ENCODE peak calls at places on chromosomes 6 and 20, in nine cellular contexts. G, E, V, I, U, W, A, R and S are unnamed samples.

GRCh38 chr20:23163562-23163961 is 77.4 kb upstream of the CD93 start:
- DNase-seq in G (no peak), E (no peak), V (no peak), I (no peak), U (no peak), W (no peak), A (no peak), R (no peak), S (no peak)

GRCh38 chr6:73121421-73121993 is 103.8 kb downstream of the KHDC1L start:
- DNase-seq in G (no peak), E (no peak), V (no peak), I (no peak), U (no peak), W (no peak), A (peak), R (no peak), S (no peak)

GRCh38 chr20:25078662-25079061 is 3.3 kb downstream of the VSX1 start:
- DNase-seq in G (no peak), E (no peak), V (no peak), I (no peak), U (no peak), W (no peak), A (no peak), R (no peak), S (no peak)

GRCh38 chr6:130148181-130148580 is 74.6 kb downstream of the SAMD3 start:
- DNase-seq in G (no peak), E (no peak), V (no peak), I (peak), U (no peak), W (peak), A (no peak), R (no peak), S (no peak)

GRCh38 chr6:112007805-112008204 is 46.1 kb upstream of the CCN6 start:
- DNase-seq in G (peak), E (no peak), V (no peak), I (no peak), U (no peak), W (no peak), A (no peak), R (no peak), S (peak)

GRCh38 chr6:88823998-88824397 is 139.4 kb downstream of the RNGTT start:
- DNase-seq in G (no peak), E (no peak), V (no peak), I (no peak), U (no peak), W (no peak), A (peak), R (no peak), S (no peak)

GRCh38 chr20:805713-806112 is 27.8 kb upstream of the FAM110A start:
- DNase-seq in G (no peak), E (no peak), V (no peak), I (no peak), U (no peak), W (peak), A (peak), R (no peak), S (no peak)

GRCh38 chr6:128807577-128807976 is 75.4 kb upstream of the LAMA2 start:
- DNase-seq in G (no peak), E (no peak), V (peak), I (no peak), U (no peak), W (peak), A (peak), R (no peak), S (peak)

GRCh38 chr20:62737971-62738881 is 29.6 kb downstream of the NTSR1 start:
- DNase-seq in G (peak), E (no peak), V (no peak), I (no peak), U (no peak), W (no peak), A (no peak), R (peak), S (no peak)

GRCh38 chr6:10510592-10511367 is 10.4 kb upstream of the GCNT2 start:
- DNase-seq in G (peak), E (peak), V (peak), I (peak), U (peak), W (peak), A (peak), R (no peak), S (peak)

GRCh38 chr20:47487175-47487917 is 14.3 kb upstream of the NCOA3 start:
- DNase-seq in G (peak), E (no peak), V (no peak), I (peak), U (peak), W (peak), A (no peak), R (peak), S (peak)

GRCh38 chr20:24704899-24705298 is 235.5 kb downstream of the SYNDIG1 start:
- DNase-seq in G (no peak), E (no peak), V (no peak), I (no peak), U (no peak), W (no peak), A (no peak), R (no peak), S (no peak)

GRCh38 chr6:132648828-132649227 is 10.2 kb downstream of the TAAR1 start:
- DNase-seq in G (no peak), E (no peak), V (no peak), I (no peak), U (no peak), W (no peak), A (no peak), R (no peak), S (no peak)

GRCh38 chr6:31092769-31093505 is 19.4 kb downstream of the C6orf15 start:
- DNase-seq in G (no peak), E (no peak), V (no peak), I (no peak), U (no peak), W (no peak), A (no peak), R (no peak), S (no peak)

GRCh38 chr6:63537126-63537958 is 34.9 kb upstream of the LOC128125822 start:
- DNase-seq in G (no peak), E (no peak), V (no peak), I (no peak), U (no peak), W (no peak), A (no peak), R (no peak), S (no peak)

GRCh38 chr6:17994019-17994418 is 6.6 kb upstream of the KIF13A start:
- DNase-seq in G (no peak), E (no peak), V (no peak), I (no peak), U (no peak), W (no peak), A (no peak), R (no peak), S (no peak)

GRCh38 chr6:115896538-115897129 is 164.1 kb downstream of the FRK start:
- DNase-seq in G (no peak), E (no peak), V (peak), I (peak), U (no peak), W (peak), A (peak), R (no peak), S (peak)

GRCh38 chr20:8183526-8183925 is 51.5 kb downstream of the PLCB1 start:
- DNase-seq in G (no peak), E (no peak), V (no peak), I (no peak), U (no peak), W (no peak), A (no peak), R (no peak), S (no peak)

GRCh38 chr6:92587521-92587920 is 831.8 kb downstream of the EPHA7 start:
- DNase-seq in G (no peak), E (no peak), V (no peak), I (no peak), U (no peak), W (no peak), A (no peak), R (no peak), S (no peak)

GRCh38 chr6:154736613-154737259 is 3.5 kb downstream of the SCAF8 start:
- DNase-seq in G (no peak), E (no peak), V (no peak), I (no peak), U (no peak), W (no peak), A (no peak), R (no peak), S (no peak)

GRCh38 chr6:75098709-75099108 is 107.1 kb downstream of the COL12A1 start:
- DNase-seq in G (peak), E (no peak), V (no peak), I (no peak), U (no peak), W (no peak), A (peak), R (peak), S (no peak)

GRCh38 chr6:126546771-126547170 is 206.9 kb downstream of the CENPW start:
- DNase-seq in G (no peak), E (no peak), V (no peak), I (no peak), U (no peak), W (no peak), A (no peak), R (no peak), S (no peak)

GRCh38 chr6:74557236-74557635 is 648.6 kb downstream of the COL12A1 start:
- DNase-seq in G (no peak), E (no peak), V (no peak), I (no peak), U (no peak), W (no peak), A (no peak), R (no peak), S (no peak)

GRCh38 chr6:103085801-103086200 is 1692.3 kb downstream of the GRIK2 start:
- DNase-seq in G (no peak), E (no peak), V (no peak), I (no peak), U (no peak), W (no peak), A (no peak), R (no peak), S (no peak)

GRCh38 chr6:113591896-113592827 is 265.0 kb upstream of the MARCKS start:
- DNase-seq in G (peak), E (no peak), V (peak), I (no peak), U (no peak), W (no peak), A (peak), R (no peak), S (peak)

GRCh38 chr6:43926644-43927524 is 156.9 kb downstream of the VEGFA start:
- DNase-seq in G (peak), E (peak), V (peak), I (no peak), U (no peak), W (no peak), A (peak), R (peak), S (no peak)

GRCh38 chr6:22444335-22444734 is 125.0 kb upstream of the HDGFL1 start:
- DNase-seq in G (no peak), E (no peak), V (no peak), I (no peak), U (no peak), W (no peak), A (peak), R (no peak), S (no peak)